ENCODE peak calls at places on chromosomes 4 and X, in ten cellular contexts. N, B, D, E, W, S, A, O, Z and Y are unnamed samples.

GRCh38 chr4:89598602-89599001 is 238.4 kb downstream of the SNCA start:
- DNase-seq in E (no peak), W (no peak), D (peak), B (no peak), A (no peak), N (no peak), Z (no peak), S (no peak), O (no peak), Y (no peak)

GRCh38 chrX:120145295-120145925 is 13.0 kb upstream of the RHOXF2 start:
- DNase-seq in O (no peak), B (no peak), E (no peak), Z (no peak), S (no peak), W (no peak), A (no peak), D (no peak), N (no peak), Y (no peak)

GRCh38 chr4:184386271-184386781 is 88.0 kb downstream of the IRF2 start:
- DNase-seq in W (no peak), D (no peak), S (no peak), A (no peak), N (no peak), Z (no peak), O (no peak), E (no peak), B (no peak), Y (no peak)

GRCh38 chr4:125316781-125317525 is 2.2 kb downstream of the FAT4 start:
- DNase-seq in S (no peak), D (peak), Z (no peak), O (no peak), A (no peak), W (peak), E (no peak), N (no peak), B (peak), Y (no peak)

GRCh38 chr4:15434086-15434485 is 6.3 kb downstream of the C1QTNF7 start:
- DNase-seq in S (no peak), D (no peak), B (peak), W (no peak), N (no peak), A (no peak), Z (no peak), E (no peak), O (no peak), Y (no peak)

GRCh38 chrX:65994519-65995501 is 45.1 kb downstream of the VSIG4 start:
- DNase-seq in O (no peak), D (no peak), B (no peak), S (no peak), N (no peak), A (no peak), E (no peak), Z (no peak), W (no peak), Y (no peak)

GRCh38 chr4:75306496-75306895 is 207.7 kb downstream of the RCHY1 start:
- DNase-seq in O (no peak), W (no peak), D (no peak), B (no peak), Z (no peak), E (no peak), N (no peak), S (no peak), A (no peak), Y (no peak)

GRCh38 chrX:113009837-113010236 is 169.2 kb upstream of the AMOT start:
- DNase-seq in B (no peak), Z (no peak), S (no peak), E (no peak), D (no peak), N (no peak), A (no peak), O (no peak), W (no peak), Y (no peak)

GRCh38 chr4:83110222-83110945 is 4.1 kb downstream of the PLAC8 start:
- DNase-seq in D (peak), W (peak), Z (peak), S (peak), N (peak), E (peak), A (peak), O (peak), B (peak), Y (peak)

GRCh38 chr4:159297088-159297487 is 194.2 kb downstream of the RAPGEF2 start:
- DNase-seq in O (no peak), D (peak), S (no peak), Z (no peak), A (no peak), E (no peak), W (no peak), N (no peak), B (no peak), Y (no peak)

GRCh38 chr4:108426493-108426892 is 193.9 kb upstream of the RPL34 start:
- DNase-seq in N (no peak), A (no peak), Z (no peak), D (no peak), O (no peak), W (no peak), E (no peak), B (no peak), S (no peak), Y (no peak)

GRCh38 chr4:89599026-89599425 is 237.9 kb downstream of the SNCA start:
- DNase-seq in D (no peak), A (no peak), N (no peak), B (no peak), E (no peak), Z (no peak), O (no peak), S (no peak), W (no peak), Y (no peak)

GRCh38 chr4:102343964-102344519 is 1.2 kb downstream of the SLC39A8 start:
- DNase-seq in W (no peak), S (no peak), A (peak), D (peak), B (no peak), O (no peak), Z (no peak), E (peak), N (peak), Y (no peak)

GRCh38 chrX:10031743-10032142 is 64.6 kb downstream of the CLDN34 start:
- DNase-seq in N (peak), D (no peak), A (no peak), S (no peak), O (no peak), Z (no peak), E (no peak), B (no peak), W (no peak), Y (no peak)

GRCh38 chr4:17103231-17103630 is 204.8 kb upstream of the LDB2 start:
- DNase-seq in W (no peak), B (peak), D (no peak), O (no peak), S (no peak), A (no peak), N (no peak), E (no peak), Z (no peak), Y (no peak)

GRCh38 chr4:157303471-157303960 is 83.0 kb downstream of the GRIA2 start:
- DNase-seq in Z (no peak), E (no peak), D (no peak), W (no peak), B (no peak), A (no peak), O (no peak), S (no peak), N (no peak), Y (no peak)

GRCh38 chrX:24333371-24333770 is 19.5 kb upstream of the SUPT20HL2 start:
- DNase-seq in Z (no peak), O (no peak), E (no peak), A (no peak), B (no peak), N (no peak), D (no peak), W (no peak), S (no peak), Y (no peak)

GRCh38 chrX:129980043-129980442 is 2.4 kb upstream of the BCORL1 start:
- DNase-seq in S (no peak), O (no peak), N (no peak), D (no peak), A (no peak), E (no peak), B (no peak), Z (peak), W (peak), Y (no peak)

GRCh38 chr4:65670331-65671031 is at the start of gene EPHA5:
- DNase-seq in A (no peak), Z (peak), O (no peak), S (peak), W (peak), B (peak), E (no peak), D (peak), N (peak), Y (no peak)

GRCh38 chrX:77347572-77347971 is 99.6 kb upstream of the FGF16 start:
- DNase-seq in Z (no peak), W (no peak), A (no peak), B (no peak), N (no peak), S (no peak), E (no peak), O (no peak), D (no peak), Y (no peak)

GRCh38 chr4:149896428-149896827 is 80.8 kb upstream of the IQCM start:
- DNase-seq in D (peak), Z (no peak), E (no peak), O (no peak), B (peak), S (no peak), N (no peak), W (no peak), A (no peak), Y (no peak)

GRCh38 chr4:153649572-153649991 is 34.5 kb upstream of the TLR2 start:
- DNase-seq in E (no peak), A (no peak), S (no peak), Z (no peak), D (peak), O (no peak), B (no peak), N (no peak), W (no peak), Y (no peak)

GRCh38 chr4:79906996-79907395 is 166.0 kb downstream of the ANTXR2 start:
- DNase-seq in O (no peak), D (no peak), B (no peak), S (no peak), N (no peak), Z (no peak), E (no peak), W (no peak), A (no peak), Y (no peak)

GRCh38 chrX:56728752-56729151 is 291 bp upstream of the NBDY start:
- DNase-seq in O (no peak), A (no peak), D (no peak), W (no peak), N (peak), S (no peak), B (peak), Z (peak), E (peak), Y (peak)

GRCh38 chrX:12955882-12956703 is 18.8 kb upstream of the TMSB4X start:
- DNase-seq in A (peak), W (no peak), S (no peak), N (peak), B (peak), D (peak), E (peak), Z (no peak), O (no peak), Y (no peak)

GRCh38 chrX:152907084-152907651 is 9.3 kb downstream of the ZNF185 start:
- DNase-seq in B (peak), N (no peak), D (no peak), Z (no peak), S (no peak), A (no peak), O (no peak), E (no peak), W (no peak), Y (no peak)

GRCh38 chr4:81723927-81724587 is 252.3 kb upstream of the RASGEF1B start:
- DNase-seq in Z (no peak), S (no peak), O (no peak), N (peak), E (peak), W (no peak), B (no peak), A (no peak), D (no peak), Y (peak)

GRCh38 chrX:118884552-118885138 is 61.0 kb downstream of the ZCCHC12 start:
- DNase-seq in D (no peak), Z (no peak), B (no peak), W (no peak), A (no peak), O (no peak), S (no peak), N (no peak), E (no peak), Y (no peak)

GRCh38 chr4:95248713-95249401 is 299.9 kb downstream of the UNC5C start:
- DNase-seq in B (no peak), E (no peak), Z (no peak), W (no peak), O (no peak), N (no peak), S (no peak), D (no peak), A (no peak), Y (no peak)

GRCh38 chrX:114800719-114801118 is 216.7 kb downstream of the IL13RA2 start:
- DNase-seq in D (no peak), W (no peak), N (no peak), S (no peak), O (no peak), A (no peak), B (peak), Z (no peak), E (no peak), Y (no peak)

GRCh38 chr4:41507292-41507933 is 30.5 kb upstream of the LIMCH1 start:
- DNase-seq in E (no peak), B (no peak), N (no peak), O (no peak), Z (no peak), D (no peak), W (no peak), A (no peak), S (no peak), Y (no peak)

GRCh38 chrX:3609800-3610199 is 103.6 kb downstream of the PRKX start:
- DNase-seq in W (no peak), N (no peak), E (no peak), S (peak), D (no peak), Z (no peak), A (no peak), B (peak), O (no peak), Y (no peak)

GRCh38 chr4:182177166-182177565 is 66.0 kb upstream of the TENM3 start:
- DNase-seq in E (no peak), Z (no peak), S (no peak), A (no peak), D (no peak), B (no peak), O (no peak), W (no peak), N (no peak), Y (no peak)